ENCODE peak calls at places on chromosomes 16 and 17, in ten cellular contexts. H is lower leg skin; N is neural crest cell; Q is GM12865; P is ascending aorta; M is lower lobe of right lung; W is HFF-Myc; G is cardiac muscle cell; L is CD8-positive, alpha-beta T cell; Y is uterus. D is an unnamed sample.

GRCh38 chr16:57485916-57486857 is at the start of gene DOK4:
- DNase-seq in L (peak), H (peak), M (peak), G (peak), P (peak), N (peak), Q (peak), W (no peak), Y (peak), D (peak)

GRCh38 chr17:11204991-11205390 is 36.0 kb upstream of the SHISA6 start:
- DNase-seq in Y (no peak), W (no peak), P (no peak), L (no peak), N (no peak), M (no peak), Q (no peak), H (no peak), G (no peak), D (no peak)

GRCh38 chr17:12067425-12067824 is 46.7 kb downstream of the MAP2K4 start:
- DNase-seq in Q (no peak), Y (no peak), H (no peak), W (no peak), L (no peak), M (no peak), P (no peak), G (no peak), N (no peak), D (no peak)

GRCh38 chr16:35798885-35799426 is 2339.5 kb downstream of the TP53TG3F start:
- DNase-seq in H (peak), Q (no peak), M (no peak), L (no peak), P (no peak), Y (no peak), N (no peak), G (no peak), W (no peak), D (no peak)

GRCh38 chr16:19892902-19893301 is 8.3 kb upstream of the GPRC5B start:
- DNase-seq in P (no peak), W (no peak), N (no peak), M (no peak), L (no peak), Q (no peak), H (no peak), G (no peak), Y (no peak), D (no peak)

GRCh38 chr17:67452681-67453554 is 75.8 kb downstream of the PITPNC1 start:
- DNase-seq in P (peak), L (peak), N (no peak), M (no peak), W (no peak), G (no peak), H (peak), Y (no peak), Q (peak), D (no peak)

GRCh38 chr16:1691956-1692355 is 13.9 kb downstream of the JPT2 start:
- DNase-seq in H (no peak), Q (no peak), W (no peak), Y (no peak), M (no peak), G (no peak), P (no peak), N (no peak), L (no peak), D (no peak)

GRCh38 chr17:77528516-77529327 is 388.0 kb downstream of the SEC14L1 start:
- DNase-seq in Y (no peak), N (peak), L (no peak), Q (no peak), H (no peak), M (no peak), G (peak), P (no peak), W (no peak), D (peak)

GRCh38 chr17:32142857-32143524 is 689 bp downstream of the RHOT1 start:
- DNase-seq in P (peak), G (peak), N (peak), Y (peak), H (peak), W (no peak), L (no peak), M (peak), Q (peak), D (peak)

GRCh38 chr16:87201052-87201451 is 116.1 kb downstream of the C16orf95 start:
- DNase-seq in L (no peak), G (no peak), W (peak), P (peak), N (no peak), Y (no peak), M (no peak), Q (no peak), H (no peak), D (no peak)

GRCh38 chr17:76886395-76886794 is 18.2 kb downstream of the MGAT5B start:
- DNase-seq in M (no peak), N (no peak), P (no peak), G (no peak), W (no peak), Y (no peak), Q (no peak), L (no peak), H (no peak), D (no peak)

GRCh38 chr16:30786115-30786935 is 680 bp downstream of the ZNF629 start:
- DNase-seq in Q (no peak), P (no peak), N (peak), G (peak), W (no peak), L (no peak), M (peak), Y (no peak), H (no peak), D (peak)

GRCh38 chr16:11109551-11109950 is 146.5 kb downstream of the SOCS1 start:
- DNase-seq in G (no peak), N (no peak), Y (no peak), H (no peak), P (no peak), W (no peak), M (no peak), Q (no peak), L (no peak), D (no peak)

GRCh38 chr16:86065711-86066110 is 166.7 kb downstream of the IRF8 start:
- DNase-seq in N (no peak), H (no peak), M (no peak), W (no peak), Q (no peak), L (no peak), Y (no peak), P (no peak), G (no peak), D (no peak)

GRCh38 chr16:75697571-75697970 is 3.7 kb downstream of the DUXB start:
- DNase-seq in Y (no peak), L (no peak), P (no peak), G (no peak), N (no peak), W (no peak), M (no peak), H (no peak), Q (no peak), D (no peak)
- TF ChIP-seq CTCF in Y (no peak), L (no peak), P (no peak), G (no peak), N (no peak), W (no peak), M (no peak), H (no peak), Q (no peak), D (no peak)

GRCh38 chr17:43211480-43212402 is at the start of gene TMEM106A:
- DNase-seq in G (peak), W (peak), M (peak), L (peak), H (peak), N (peak), Y (peak), P (peak), Q (peak), D (peak)
- TF ChIP-seq CTCF in G (peak), W (peak), M (peak), L (peak), H (no peak), N (peak), Y (peak), P (peak), Q (peak), D (no peak)

GRCh38 chr17:36008998-36009665 is 7.8 kb upstream of the CCL15 start:
- DNase-seq in H (no peak), M (no peak), Y (no peak), Q (peak), L (no peak), N (no peak), G (no peak), W (no peak), P (no peak), D (no peak)
- TF ChIP-seq CTCF in H (no peak), M (peak), Y (no peak), Q (peak), L (no peak), N (peak), G (peak), W (peak), P (no peak), D (peak)

GRCh38 chr17:7894226-7894625 is 5.6 kb downstream of the CHD3 start:
- DNase-seq in W (no peak), H (peak), Y (no peak), Q (no peak), P (no peak), M (no peak), L (no peak), N (no peak), G (no peak), D (no peak)

GRCh38 chr17:7894866-7895265 is 6.3 kb downstream of the CHD3 start:
- DNase-seq in Y (no peak), N (no peak), Q (no peak), P (no peak), W (no peak), M (no peak), H (peak), G (no peak), L (no peak), D (no peak)

GRCh38 chr17:7893226-7893880 is 4.8 kb downstream of the CHD3 start:
- DNase-seq in N (no peak), Q (no peak), M (no peak), Y (no peak), G (no peak), W (no peak), H (peak), P (no peak), L (peak), D (no peak)

GRCh38 chr17:7897090-7897489 is 8.5 kb downstream of the CHD3 start:
- DNase-seq in W (no peak), H (peak), M (no peak), N (no peak), L (no peak), G (no peak), P (no peak), Y (no peak), Q (no peak), D (no peak)

DNA sequence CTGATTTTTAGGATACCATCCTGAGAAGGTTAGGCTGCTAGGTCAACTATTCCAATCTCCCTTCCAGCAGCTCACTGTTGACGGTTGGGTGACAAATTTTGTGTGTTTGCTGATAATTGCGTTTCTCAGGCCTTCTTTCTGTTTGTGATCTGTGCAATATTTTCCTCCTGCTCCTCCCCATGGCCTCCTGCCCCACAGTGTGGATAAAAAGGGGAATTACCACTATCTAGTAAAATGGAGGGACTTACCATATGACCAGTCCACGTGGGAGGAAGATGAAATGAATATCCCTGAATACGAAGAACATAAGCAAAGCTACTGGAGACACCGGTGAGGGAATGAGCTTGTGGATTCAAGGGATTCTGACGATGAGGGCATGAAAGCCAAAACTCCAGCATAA is 9.2 kb downstream of the CHD3 start:
- DNase-seq in H (peak), Q (peak), G (peak), P (peak), Y (no peak), L (no peak), W (no peak), M (no peak), N (no peak), D (no peak)
- TF ChIP-seq CTCF in H (no peak), Q (peak), G (peak), P (peak), Y (peak), L (peak), W (peak), M (peak), N (peak), D (no peak)

DNA sequence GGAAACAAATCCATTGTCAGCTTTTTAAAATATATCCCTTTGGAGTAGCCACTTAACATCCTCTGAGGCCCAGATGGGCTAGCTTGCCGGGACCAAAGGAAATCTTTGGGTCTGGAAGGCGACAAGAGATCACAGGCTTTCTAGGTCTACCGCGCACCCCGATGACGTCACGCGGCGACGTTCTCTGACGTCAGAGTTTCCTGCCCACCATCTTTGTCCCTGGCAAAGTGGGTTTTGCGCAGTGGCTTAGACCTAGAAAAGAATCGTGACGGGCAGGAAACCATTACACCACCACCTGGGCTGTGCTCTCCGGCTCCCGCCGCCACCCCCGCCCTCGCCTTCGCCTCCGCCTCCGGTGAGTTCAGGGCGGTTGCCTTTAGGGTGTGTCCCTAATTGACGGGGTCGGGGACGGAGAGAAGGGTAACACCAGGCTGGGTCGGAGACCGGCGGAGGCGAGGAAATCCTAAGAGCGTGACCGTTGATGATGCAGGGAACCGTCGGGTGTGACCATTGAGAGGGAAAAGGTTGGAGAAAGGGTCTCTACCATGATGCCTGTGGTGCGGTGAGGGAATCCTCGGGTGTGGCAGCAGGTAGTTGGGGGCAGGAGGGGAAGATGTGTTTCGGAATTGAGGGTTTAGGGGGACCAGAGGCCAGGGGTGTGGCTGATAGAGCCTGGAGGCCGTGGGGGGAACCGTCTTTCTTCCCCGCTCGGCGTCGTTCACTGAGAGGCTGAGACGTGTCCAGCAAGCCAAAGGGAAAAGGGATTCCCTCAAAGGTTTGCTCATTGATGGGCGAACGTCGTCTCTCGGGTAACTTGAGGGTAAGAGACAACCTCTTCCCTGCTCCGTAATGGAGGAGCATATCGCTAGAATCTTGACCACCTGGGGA is at the start of gene AP2B1:
- DNase-seq in G (peak), H (peak), M (peak), Q (peak), P (peak), N (peak), Y (peak), W (peak), L (peak), D (peak)
- TF ChIP-seq CTCF in G (no peak), H (no peak), M (no peak), Q (no peak), P (no peak), N (no peak), Y (no peak), W (no peak), L (no peak), D (no peak)

D was measured in glutamatergic neuron.